ENCODE peak calls at places on chromosomes 3 and 15, in four cellular contexts. One of them, this sample, is unnamed.

GRCh38 chr3:45547764-45548683 is 46.5 kb upstream of the LIMD1 start:
- DNase-seq in ovary: no peak
- DNase-seq in HCT116: no peak
- DNase-seq in right lobe of liver: peak
- DNase-seq in this sample: no peak

GRCh38 chr15:72593838-72594237 is 60.7 kb upstream of the GOLGA6B start:
- DNase-seq in ovary: no peak
- DNase-seq in HCT116: no peak
- DNase-seq in right lobe of liver: no peak
- DNase-seq in this sample: no peak

GRCh38 chr15:74141591-74141990 is 11.2 kb downstream of the ISLR2 start:
- DNase-seq in ovary: no peak
- DNase-seq in HCT116: no peak
- DNase-seq in right lobe of liver: no peak
- DNase-seq in this sample: no peak

GRCh38 chr3:197521277-197522182 is 34.2 kb downstream of the BDH1 start:
- DNase-seq in ovary: no peak
- DNase-seq in HCT116: no peak
- DNase-seq in right lobe of liver: no peak
- DNase-seq in this sample: no peak

GRCh38 chr15:99085413-99086326 is 19.2 kb upstream of the SYNM start:
- DNase-seq in ovary: no peak
- DNase-seq in HCT116: no peak
- DNase-seq in right lobe of liver: no peak
- DNase-seq in this sample: no peak

GRCh38 chr3:149527531-149528343 is 53.2 kb downstream of the TM4SF4 start:
- DNase-seq in ovary: no peak
- DNase-seq in HCT116: no peak
- DNase-seq in right lobe of liver: no peak
- DNase-seq in this sample: no peak

GRCh38 chr3:193572426-193572908 is 17.8 kb upstream of the ATP13A4 start:
- DNase-seq in ovary: peak
- DNase-seq in HCT116: peak
- DNase-seq in right lobe of liver: peak
- DNase-seq in this sample: no peak

GRCh38 chr15:88015228-88015860 is 241.2 kb downstream of the NTRK3 start:
- DNase-seq in ovary: no peak
- DNase-seq in HCT116: no peak
- DNase-seq in right lobe of liver: no peak
- DNase-seq in this sample: no peak

GRCh38 chr3:120498947-120499346 is 48.2 kb upstream of the FSTL1 start:
- DNase-seq in ovary: no peak
- DNase-seq in HCT116: no peak
- DNase-seq in right lobe of liver: no peak
- DNase-seq in this sample: no peak

GRCh38 chr3:186383026-186383993 is 21.3 kb upstream of the DGKG start:
- DNase-seq in ovary: no peak
- DNase-seq in HCT116: no peak
- DNase-seq in right lobe of liver: no peak
- DNase-seq in this sample: no peak

GRCh38 chr3:109563149-109563548 is 225.8 kb upstream of the DPPA4 start:
- DNase-seq in ovary: no peak
- DNase-seq in HCT116: no peak
- DNase-seq in right lobe of liver: no peak
- DNase-seq in this sample: no peak

GRCh38 chr3:15490158-15490557 is 31.3 kb downstream of the COLQ start:
- DNase-seq in ovary: no peak
- DNase-seq in HCT116: no peak
- DNase-seq in right lobe of liver: no peak
- DNase-seq in this sample: no peak

GRCh38 chr3:160180581-160181216 is 44.5 kb upstream of the C3orf80 start:
- DNase-seq in ovary: no peak
- DNase-seq in HCT116: no peak
- DNase-seq in right lobe of liver: no peak
- DNase-seq in this sample: no peak

GRCh38 chr15:100721758-100722550 is 119.6 kb downstream of the ASB7 start:
- DNase-seq in ovary: peak
- DNase-seq in HCT116: peak
- DNase-seq in right lobe of liver: no peak
- DNase-seq in this sample: no peak

GRCh38 chr3:173045770-173046382 is 95.2 kb downstream of the SPATA16 start:
- DNase-seq in ovary: no peak
- DNase-seq in HCT116: no peak
- DNase-seq in right lobe of liver: no peak
- DNase-seq in this sample: no peak

GRCh38 chr3:17151598-17152373 is 267.0 kb downstream of the PLCL2 start:
- DNase-seq in ovary: no peak
- DNase-seq in HCT116: no peak
- DNase-seq in right lobe of liver: no peak
- DNase-seq in this sample: peak

GRCh38 chr3:79086514-79086913 is 681.3 kb downstream of the ROBO1 start:
- DNase-seq in ovary: no peak
- DNase-seq in HCT116: peak
- DNase-seq in right lobe of liver: peak
- DNase-seq in this sample: no peak

GRCh38 chr3:152232001-152232400 is 36.7 kb upstream of the MBNL1 start:
- DNase-seq in ovary: no peak
- DNase-seq in HCT116: no peak
- DNase-seq in right lobe of liver: no peak
- DNase-seq in this sample: no peak

GRCh38 chr15:28918141-28918983 is 32.6 kb downstream of the APBA2 start:
- DNase-seq in ovary: no peak
- DNase-seq in HCT116: peak
- DNase-seq in right lobe of liver: no peak
- DNase-seq in this sample: peak

GRCh38 chr3:114973576-114973975 is 173.5 kb downstream of the ZBTB20 start:
- DNase-seq in ovary: no peak
- DNase-seq in HCT116: no peak
- DNase-seq in right lobe of liver: no peak
- DNase-seq in this sample: no peak

GRCh38 chr3:183265157-183265642 is 12.1 kb downstream of the B3GNT5 start:
- DNase-seq in ovary: peak
- DNase-seq in HCT116: no peak
- DNase-seq in right lobe of liver: no peak
- DNase-seq in this sample: no peak

GRCh38 chr3:139123377-139124095 is 78.8 kb upstream of the PRR23C start:
- DNase-seq in ovary: no peak
- DNase-seq in HCT116: no peak
- DNase-seq in right lobe of liver: no peak
- DNase-seq in this sample: no peak

GRCh38 chr15:29037997-29038700 is 152.4 kb downstream of the APBA2 start:
- DNase-seq in ovary: no peak
- DNase-seq in HCT116: no peak
- DNase-seq in right lobe of liver: no peak
- DNase-seq in this sample: peak

GRCh38 chr15:70356062-70356860 is 258.5 kb upstream of the TLE3 start:
- DNase-seq in ovary: no peak
- DNase-seq in HCT116: no peak
- DNase-seq in right lobe of liver: no peak
- DNase-seq in this sample: no peak

GRCh38 chr15:90903733-90904536 is 833 bp downstream of the MAN2A2 start:
- DNase-seq in ovary: no peak
- DNase-seq in HCT116: no peak
- DNase-seq in right lobe of liver: no peak
- DNase-seq in this sample: peak

GRCh38 chr3:197328198-197328597 is 29.8 kb upstream of the DLG1 start:
- DNase-seq in ovary: no peak
- DNase-seq in HCT116: no peak
- DNase-seq in right lobe of liver: no peak
- DNase-seq in this sample: no peak

GRCh38 chr3:191476053-191476787 is 15.3 kb downstream of the PYDC2 start:
- DNase-seq in ovary: no peak
- DNase-seq in HCT116: peak
- DNase-seq in right lobe of liver: no peak
- DNase-seq in this sample: no peak

GRCh38 chr3:46135475-46135874 is 72.6 kb downstream of the CCR1 start:
- DNase-seq in ovary: no peak
- DNase-seq in HCT116: no peak
- DNase-seq in right lobe of liver: no peak
- DNase-seq in this sample: no peak

GRCh38 chr3:138945646-138946553 is 1.0 kb downstream of the FOXL2 start:
- DNase-seq in ovary: peak
- DNase-seq in HCT116: no peak
- DNase-seq in right lobe of liver: no peak
- DNase-seq in this sample: peak

GRCh38 chr3:101676765-101677435 is at the start of gene ZBTB11:
- DNase-seq in ovary: peak
- DNase-seq in HCT116: peak
- DNase-seq in right lobe of liver: peak
- DNase-seq in this sample: peak

GRCh38 chr3:101673953-101674352 is 3.0 kb downstream of the ZBTB11 start:
- DNase-seq in ovary: no peak
- DNase-seq in HCT116: no peak
- DNase-seq in right lobe of liver: no peak
- DNase-seq in this sample: no peak

GRCh38 chr3:101675709-101676218 is 1.2 kb downstream of the ZBTB11 start:
- DNase-seq in ovary: peak
- DNase-seq in HCT116: no peak
- DNase-seq in right lobe of liver: no peak
- DNase-seq in this sample: peak

GRCh38 chr3:101676219-101676764 is 640 bp downstream of the ZBTB11 start:
- DNase-seq in ovary: peak
- DNase-seq in HCT116: peak
- DNase-seq in right lobe of liver: peak
- DNase-seq in this sample: peak

DNA sequence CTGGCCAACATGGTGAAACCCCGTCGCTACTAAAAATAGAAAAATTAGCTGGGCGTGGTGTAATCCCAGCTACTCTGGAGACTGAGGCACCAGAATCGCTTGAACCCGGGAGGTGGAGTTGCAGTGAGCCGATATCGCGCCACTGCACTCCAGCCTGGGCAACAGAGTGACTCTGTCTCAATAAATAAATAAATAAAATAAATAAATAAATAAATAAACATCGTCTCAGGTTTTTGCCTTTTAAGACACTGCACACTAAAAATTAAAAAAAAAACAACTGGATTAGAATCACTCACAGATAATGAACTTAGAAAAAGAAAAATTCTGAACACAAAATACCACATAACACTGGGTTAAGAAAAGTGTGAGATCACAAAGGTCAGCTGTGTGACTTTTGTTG is 2.4 kb downstream of the ZBTB11 start:
- DNase-seq in ovary: no peak
- DNase-seq in HCT116: no peak
- DNase-seq in right lobe of liver: no peak
- DNase-seq in this sample: no peak
- H3K4me3 ChIP-seq in ovary: no peak
- H3K4me3 ChIP-seq in HCT116: no peak
- H3K4me3 ChIP-seq in right lobe of liver: no peak
- H3K4me3 ChIP-seq in this sample: no peak

GRCh38 chr3:61877359-61877770 is 316.0 kb downstream of the PTPRG start:
- DNase-seq in ovary: no peak
- DNase-seq in HCT116: peak
- DNase-seq in right lobe of liver: peak
- DNase-seq in this sample: no peak
- TF ChIP-seq POLR2A in ovary: no peak
- TF ChIP-seq POLR2A in HCT116: no peak
- TF ChIP-seq POLR2A in right lobe of liver: no peak
- TF ChIP-seq POLR2A in this sample: no peak

DNA sequence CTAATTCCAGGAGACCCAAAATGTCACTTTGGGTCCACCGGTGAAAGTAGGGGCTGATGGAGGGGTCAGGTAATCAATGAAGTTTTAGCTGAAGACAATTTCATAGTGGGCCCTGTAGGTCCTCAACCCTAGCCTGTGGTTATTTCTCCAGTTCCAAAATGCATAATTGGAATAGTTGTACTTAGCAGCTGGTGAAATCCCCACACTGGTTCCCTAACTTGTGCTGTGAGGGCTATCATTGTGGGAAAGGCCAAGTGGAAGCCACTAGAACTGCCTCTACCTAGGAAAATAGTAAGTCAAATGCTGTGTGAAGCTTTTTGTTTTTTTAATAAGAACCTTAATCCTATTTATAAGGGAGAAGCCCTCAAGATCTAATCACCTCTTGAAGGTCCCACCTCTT is 193.7 kb upstream of the AZI2 start:
- DNase-seq in ovary: no peak
- DNase-seq in HCT116: no peak
- DNase-seq in right lobe of liver: no peak
- DNase-seq in this sample: no peak
- H3K27ac ChIP-seq in ovary: no peak
- H3K27ac ChIP-seq in HCT116: no peak
- H3K27ac ChIP-seq in right lobe of liver: no peak
- H3K27ac ChIP-seq in this sample: no peak

DNA sequence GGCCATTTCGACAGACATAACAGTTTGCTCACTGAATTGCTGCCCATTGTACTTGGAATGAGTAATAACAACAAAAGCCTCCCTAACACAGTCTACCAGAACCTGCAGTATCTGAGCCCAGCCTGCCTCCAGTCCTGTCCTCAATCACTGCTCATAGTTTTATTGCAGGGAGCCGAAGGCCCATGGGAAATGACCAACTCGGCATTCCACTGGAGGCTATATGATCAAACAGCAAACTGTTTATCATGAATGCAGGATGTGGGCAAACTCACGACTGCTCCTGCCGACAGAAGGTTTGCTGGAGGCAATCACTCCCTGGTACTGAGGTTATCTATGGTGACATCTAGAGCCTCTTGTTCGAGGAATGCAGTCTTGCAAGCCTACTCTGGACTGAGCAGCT is 46.3 kb downstream of the LSM3 start:
- DNase-seq in ovary: no peak
- DNase-seq in HCT116: no peak
- DNase-seq in right lobe of liver: no peak
- DNase-seq in this sample: no peak
- H3K4me3 ChIP-seq in ovary: no peak
- H3K4me3 ChIP-seq in HCT116: no peak
- H3K4me3 ChIP-seq in right lobe of liver: no peak
- H3K4me3 ChIP-seq in this sample: no peak

GRCh38 chr15:64383760-64384159 is 2.5 kb upstream of the PCLAF start:
- DNase-seq in ovary: no peak
- DNase-seq in HCT116: no peak
- DNase-seq in right lobe of liver: no peak
- DNase-seq in this sample: no peak

GRCh38 chr15:64386291-64386690 is 1.3 kb upstream of the TRIP4 start:
- DNase-seq in ovary: no peak
- DNase-seq in HCT116: no peak
- DNase-seq in right lobe of liver: no peak
- DNase-seq in this sample: no peak

DNA sequence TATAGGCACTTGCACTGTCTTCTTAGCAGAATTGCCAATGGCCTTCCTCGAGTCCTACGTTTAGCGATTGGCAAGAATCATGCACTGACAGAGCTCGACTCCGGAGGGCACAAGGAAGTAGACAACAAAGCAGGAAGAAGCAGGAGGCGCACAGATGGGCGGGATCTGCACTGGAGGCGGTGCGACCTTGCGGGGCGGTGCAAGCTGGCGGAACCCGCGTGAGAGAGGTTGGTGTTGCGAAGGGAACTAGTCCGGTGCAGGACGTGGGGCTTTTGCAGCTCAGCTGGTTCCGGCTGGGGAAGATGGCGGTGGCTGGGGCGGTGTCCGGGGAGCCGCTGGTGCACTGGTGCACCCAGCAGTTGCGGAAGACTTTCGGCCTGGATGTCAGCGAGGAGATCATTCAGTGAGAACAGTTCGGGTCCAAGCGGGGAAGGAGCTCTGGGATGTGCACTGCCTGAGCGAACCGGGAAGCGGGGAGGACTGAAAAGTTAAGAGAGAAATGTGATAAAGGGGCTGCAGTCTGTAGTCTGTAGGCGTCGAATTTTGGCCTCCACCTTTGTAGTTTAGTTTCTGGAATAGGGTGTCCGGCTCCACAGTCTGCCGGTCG is at the start of gene TRIP4:
- DNase-seq in ovary: peak
- DNase-seq in HCT116: peak
- DNase-seq in right lobe of liver: peak
- DNase-seq in this sample: peak
- TF ChIP-seq POLR2A in ovary: peak
- TF ChIP-seq POLR2A in HCT116: peak
- TF ChIP-seq POLR2A in right lobe of liver: peak
- TF ChIP-seq POLR2A in this sample: peak

This sample was measured in spleen.